ENCODE peak calls at places on chromosomes 13 and 19, in six cellular contexts. J is H1, N is neuronal stem cell, Y is IMR-90, Z is H9, O is mesenchymal stem cell. H is an unnamed sample.

GRCh38 chr13:45807520-45808099 is 43.9 kb downstream of the SIAH3 start:
- DNase-seq in J (no peak), N (peak; percentile 37), Y (peak; percentile 17), Z (peak; percentile 55), O (peak; percentile 62), H (peak; percentile 14)

GRCh38 chr19:43467276-43467675 is 1.9 kb upstream of the LYPD3 start:
- DNase-seq in J (no peak), N (no peak), Y (no peak), Z (no peak), O (no peak), H (no peak)

GRCh38 chr19:7507884-7508283 is 8.0 kb upstream of the ZNF358 start:
- DNase-seq in J (peak; percentile 60), N (no peak), Y (peak; percentile 80), Z (peak; percentile 97), O (peak; percentile 94), H (peak; percentile 72)

GRCh38 chr13:107031691-107032090 is 463.8 kb upstream of the ARGLU1 start:
- DNase-seq in J (no peak), N (no peak), Y (no peak), Z (no peak), O (no peak), H (peak; percentile 5)

GRCh38 chr19:19865750-19866598 is at the start of gene ZNF253:
- DNase-seq in J (peak; percentile 91), N (peak; percentile 95), Y (peak; percentile 88), Z (peak; percentile 97), O (peak; percentile 95), H (peak; percentile 99)

GRCh38 chr19:3692141-3693029 is 7.9 kb downstream of the PIP5K1C start:
- DNase-seq in J (no peak), N (no peak), Y (no peak), Z (no peak), O (no peak), H (peak; percentile 40)

GRCh38 chr19:39704181-39705044 is at the start of gene LGALS14:
- DNase-seq in J (no peak), N (no peak), Y (no peak), Z (no peak), O (no peak), H (no peak)

GRCh38 chr19:4080473-4080872 is 13.8 kb upstream of the ZBTB7A start:
- DNase-seq in J (no peak), N (no peak), Y (no peak), Z (no peak), O (no peak), H (peak; percentile 65)

GRCh38 chr13:21221268-21221667 is 44.8 kb downstream of the MRPL57 start:
- DNase-seq in J (no peak), N (no peak), Y (no peak), Z (no peak), O (no peak), H (no peak)

GRCh38 chr13:32430018-32430747 is 2.3 kb upstream of the N4BP2L1 start:
- DNase-seq in J (no peak), N (no peak), Y (peak; percentile 23), Z (no peak), O (peak; percentile 67), H (no peak)

GRCh38 chr13:52847682-52848432 is 583 bp downstream of the PCDH8 start:
- DNase-seq in J (no peak), N (no peak), Y (no peak), Z (no peak), O (no peak), H (no peak)

GRCh38 chr13:89518289-89519077 is 1829.0 kb upstream of the MIR17HG start:
- DNase-seq in J (no peak), N (no peak), Y (no peak), Z (no peak), O (no peak), H (no peak)
- H3K14ac ChIP-seq in J (no peak overlapping the region), N (no peak overlapping the region), Y (no peak overlapping the region), Z (no peak overlapping the region), O (no peak overlapping the region), H (no peak overlapping the region)

GRCh38 chr13:24124789-24125476 is 35.6 kb upstream of the SPATA13 start:
- DNase-seq in J (no peak), N (no peak), Y (peak; percentile 28), Z (no peak), O (no peak), H (no peak)
- H3K14ac ChIP-seq in J (no peak overlapping the region), N (no peak overlapping the region), Y (no peak overlapping the region), Z (peak overlapping the region; percentile 37), O (no peak overlapping the region), H (no peak overlapping the region)

GRCh38 chr13:25143693-25144092 is 28.4 kb downstream of the AMER2 start:
- DNase-seq in J (no peak), N (no peak), Y (no peak), Z (no peak), O (no peak), H (no peak)
- H3K14ac ChIP-seq in J (no peak overlapping the region), N (no peak overlapping the region), Y (no peak overlapping the region), Z (no peak overlapping the region), O (no peak overlapping the region), H (no peak overlapping the region)

GRCh38 chr19:42397315-42398166 is 7.4 kb upstream of the CNFN start:
- DNase-seq in J (no peak), N (no peak), Y (no peak), Z (no peak), O (no peak), H (no peak)
- H3K14ac ChIP-seq in J (no peak overlapping the region), N (no peak overlapping the region), Y (peak overlapping the region; percentile 89), Z (peak overlapping the region; percentile 10), O (no peak overlapping the region), H (peak overlapping the region; percentile 32)

GRCh38 chr13:113644800-113645199 is 13.2 kb downstream of the ATP4B start:
- DNase-seq in J (no peak), N (no peak), Y (no peak), Z (no peak), O (no peak), H (no peak)

GRCh38 chr13:113643593-113643992 is 14.4 kb downstream of the ATP4B start:
- DNase-seq in J (no peak), N (no peak), Y (no peak), Z (no peak), O (no peak), H (no peak)

GRCh38 chr13:113646376-113646775 is 11.6 kb downstream of the ATP4B start:
- DNase-seq in J (no peak), N (no peak), Y (no peak), Z (no peak), O (no peak), H (no peak)

GRCh38 chr13:113646921-113647340 is 11.1 kb downstream of the ATP4B start:
- DNase-seq in J (no peak), N (no peak), Y (no peak), Z (no peak), O (no peak), H (no peak)

GRCh38 chr13:113645329-113645728 is 12.7 kb downstream of the ATP4B start:
- DNase-seq in J (no peak), N (no peak), Y (no peak), Z (no peak), O (no peak), H (no peak)
- H3K14ac ChIP-seq in J (no peak overlapping the region), N (no peak overlapping the region), Y (no peak overlapping the region), Z (no peak overlapping the region), O (no peak overlapping the region), H (no peak overlapping the region)

GRCh38 chr19:51364200-51365106 is 1.7 kb downstream of the ETFB start:
- DNase-seq in J (no peak), N (no peak), Y (no peak), Z (no peak), O (peak; percentile 27), H (no peak)

GRCh38 chr19:51359294-51359693 is 6.9 kb downstream of the ETFB start:
- DNase-seq in J (no peak), N (no peak), Y (peak; percentile 95), Z (no peak), O (peak; percentile 87), H (no peak)

GRCh38 chr19:51357952-51358351 is 8.2 kb downstream of the ETFB start:
- DNase-seq in J (no peak), N (no peak), Y (no peak), Z (no peak), O (no peak), H (no peak)

GRCh38 chr19:51365211-51366049 is 758 bp downstream of the ETFB start:
- DNase-seq in J (no peak), N (no peak), Y (peak; percentile 53), Z (no peak), O (peak; percentile 71), H (peak; percentile 25)

GRCh38 chr19:51361228-51361627 is 5.0 kb downstream of the ETFB start:
- DNase-seq in J (no peak), N (no peak), Y (no peak), Z (no peak), O (no peak), H (no peak)
- H3K14ac ChIP-seq in J (no peak overlapping the region), N (peak overlapping the region; percentile 56), Y (no peak overlapping the region), Z (no peak overlapping the region), O (no peak overlapping the region), H (no peak overlapping the region)

GRCh38 chr13:63308585-63308984 is 1892.9 kb upstream of the PCDH20 start:
- DNase-seq in J (no peak), N (no peak), Y (no peak), Z (no peak), O (no peak), H (no peak)
- H3K14ac ChIP-seq in J (no peak overlapping the region), N (no peak overlapping the region), Y (no peak overlapping the region), Z (no peak overlapping the region), O (no peak overlapping the region), H (no peak overlapping the region)

DNA sequence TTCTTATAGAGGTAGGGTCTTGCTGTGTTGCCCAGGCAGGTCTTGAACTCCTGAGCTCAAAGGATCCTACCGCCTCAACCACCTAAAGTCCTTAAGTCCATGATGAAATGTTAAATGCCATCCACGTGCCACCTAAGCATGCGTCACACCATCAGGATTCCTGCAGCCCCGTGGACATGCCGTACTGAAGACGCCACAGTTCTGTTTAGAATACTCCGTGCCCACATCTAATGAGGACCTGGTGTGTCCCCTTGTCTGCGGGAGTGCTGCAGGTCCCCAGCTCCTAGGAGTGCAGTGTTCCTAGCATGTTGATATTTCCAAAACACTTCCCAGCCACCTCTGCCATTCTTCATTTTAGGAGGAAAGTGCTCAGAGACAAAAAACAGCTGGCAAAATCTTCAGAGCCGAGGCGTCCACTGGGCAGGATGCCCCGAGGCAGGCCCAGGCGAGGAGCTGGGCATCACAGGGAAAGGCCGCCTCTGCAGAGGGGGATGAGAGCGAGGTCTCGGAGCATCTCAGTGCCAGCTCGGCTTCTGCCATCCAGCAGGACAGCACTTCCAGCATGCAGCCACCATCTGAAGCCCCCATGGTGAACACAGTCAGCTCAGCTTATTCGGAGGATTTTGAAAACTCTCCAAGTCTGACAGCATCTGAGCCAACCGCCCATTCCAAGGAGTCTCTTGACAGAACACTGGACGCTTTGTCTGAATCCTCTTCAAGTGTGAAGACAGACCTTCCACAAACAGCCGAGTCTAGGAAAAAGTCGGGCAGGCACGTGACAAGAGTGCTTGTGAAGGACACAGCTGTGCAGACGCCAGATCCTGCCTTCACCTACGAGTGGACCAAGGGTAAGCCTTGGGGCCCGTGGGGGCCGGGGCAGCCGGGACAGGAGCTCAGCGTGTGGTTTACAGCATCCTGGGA is 13.2 kb downstream of the C19orf44 start:
- DNase-seq in J (no peak), N (no peak), Y (peak; percentile 36), Z (no peak), O (no peak), H (peak; percentile 24)
- H3K14ac ChIP-seq in J (no peak overlapping the region), N (no peak overlapping the region), Y (no peak overlapping the region), Z (no peak overlapping the region), O (no peak overlapping the region), H (no peak overlapping the region)

DNA sequence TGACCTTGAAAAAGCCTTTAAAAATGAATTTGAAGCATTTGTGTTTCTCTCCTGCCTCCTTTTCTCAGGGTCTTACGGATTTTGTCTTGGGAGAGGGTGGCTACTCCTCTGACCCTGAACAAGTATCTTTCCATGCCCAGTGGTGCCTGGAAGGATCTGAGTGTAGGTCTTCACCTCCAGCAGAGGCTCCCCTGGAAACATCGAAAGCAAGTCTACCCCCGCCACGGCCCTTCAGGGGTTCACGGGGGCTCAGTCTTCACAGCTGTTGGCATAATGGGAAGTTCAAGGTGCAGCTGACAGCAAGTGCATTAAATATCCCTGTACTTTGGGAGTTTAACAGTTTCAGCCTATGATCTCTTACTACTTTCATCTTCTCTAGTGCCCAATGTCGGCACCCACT is 42.7 kb upstream of the SLC15A1 start:
- DNase-seq in J (no peak), N (no peak), Y (no peak), Z (no peak), O (no peak), H (no peak)
- H3K14ac ChIP-seq in J (no peak overlapping the region), N (no peak overlapping the region), Y (no peak overlapping the region), Z (no peak overlapping the region), O (no peak overlapping the region), H (no peak overlapping the region)